ENCODE peak calls at places on chromosomes 7 and 10, in nine cellular contexts. G is T-helper 2 cell; H is NCI-H1436 treated with DMSO at 0.1 percent for 48 hours; J is stromal cell of bone marrow; N is GM10248; S is upper lobe of right lung; W is AG09319; U is activated CD4-positive, CD25-positive, alpha-beta regulatory T cell; B is WERI-Rb-1. I is an unnamed sample.

GRCh38 chr7:2637505-2638223 is 5.9 kb downstream of the TTYH3 start:
- DNase-seq in G (no peak), H (no peak), J (no peak), N (peak), S (peak), W (no peak), U (no peak), B (no peak), I (no peak)

GRCh38 chr7:87935373-87935706 is 1.3 kb downstream of the ADAM22 start:
- DNase-seq in G (no peak), H (no peak), J (no peak), N (no peak), S (no peak), W (no peak), U (no peak), B (no peak), I (no peak)

GRCh38 chr10:43206391-43207235 is 60.3 kb downstream of the RASGEF1A start:
- DNase-seq in G (no peak), H (no peak), J (no peak), N (no peak), S (peak), W (no peak), U (no peak), B (peak), I (peak)

GRCh38 chr7:78939669-78940068 is 513.8 kb downstream of the MAGI2 start:
- DNase-seq in G (no peak), H (no peak), J (no peak), N (no peak), S (no peak), W (no peak), U (no peak), B (no peak), I (no peak)

GRCh38 chr7:47288060-47288459 is 293.9 kb downstream of the TNS3 start:
- DNase-seq in G (no peak), H (no peak), J (no peak), N (no peak), S (no peak), W (no peak), U (no peak), B (no peak), I (no peak)

GRCh38 chr10:116740971-116741370 is 1.4 kb downstream of the HSPA12A start:
- DNase-seq in G (no peak), H (no peak), J (no peak), N (no peak), S (no peak), W (no peak), U (no peak), B (no peak), I (no peak)

GRCh38 chr7:52184006-52184703 is 851.3 kb upstream of the POM121L12 start:
- DNase-seq in G (no peak), H (no peak), J (no peak), N (no peak), S (no peak), W (no peak), U (no peak), B (no peak), I (no peak)

GRCh38 chr7:132239422-132239994 is 336.8 kb downstream of the PLXNA4 start:
- DNase-seq in G (no peak), H (no peak), J (no peak), N (no peak), S (no peak), W (no peak), U (no peak), B (no peak), I (no peak)

GRCh38 chr7:87003872-87004798 is 55.3 kb downstream of the ELAPOR2 start:
- DNase-seq in G (no peak), H (no peak), J (no peak), N (no peak), S (no peak), W (no peak), U (no peak), B (no peak), I (no peak)

GRCh38 chr7:55573526-55573925 is 1.2 kb upstream of the VOPP1 start:
- DNase-seq in G (no peak), H (no peak), J (no peak), N (no peak), S (no peak), W (no peak), U (no peak), B (no peak), I (no peak)

GRCh38 chr7:75631711-75632110 is 107.0 kb downstream of the HIP1 start:
- DNase-seq in G (no peak), H (no peak), J (no peak), N (no peak), S (no peak), W (no peak), U (no peak), B (no peak), I (no peak)

GRCh38 chr10:14185501-14186045 is 145.2 kb downstream of the FRMD4A start:
- DNase-seq in G (peak), H (no peak), J (peak), N (peak), S (no peak), W (no peak), U (peak), B (peak), I (peak)

GRCh38 chr10:103816431-103816830 is 38.9 kb downstream of the SH3PXD2A start:
- DNase-seq in G (no peak), H (no peak), J (no peak), N (no peak), S (no peak), W (no peak), U (no peak), B (no peak), I (no peak)

GRCh38 chr7:7585241-7585928 is 18.7 kb downstream of the MIOS start:
- DNase-seq in G (no peak), H (no peak), J (no peak), N (no peak), S (no peak), W (no peak), U (no peak), B (no peak), I (no peak)

GRCh38 chr10:4546500-4546899 is 279.5 kb upstream of the AKR1E2 start:
- DNase-seq in G (no peak), H (no peak), J (peak), N (no peak), S (no peak), W (no peak), U (no peak), B (no peak), I (peak)

GRCh38 chr10:74058658-74059057 is 60.7 kb downstream of the VCL start:
- DNase-seq in G (no peak), H (no peak), J (no peak), N (peak), S (no peak), W (no peak), U (no peak), B (peak), I (no peak)

GRCh38 chr10:81002382-81002781 is 464.7 kb downstream of the SH2D4B start:
- DNase-seq in G (no peak), H (no peak), J (no peak), N (no peak), S (no peak), W (no peak), U (no peak), B (no peak), I (no peak)

GRCh38 chr10:46555713-46556514 is 544 bp downstream of the GPRIN2 start:
- DNase-seq in G (no peak), H (no peak), J (no peak), N (no peak), S (peak), W (no peak), U (no peak), B (peak), I (peak)

GRCh38 chr10:57188846-57189245 is 827.8 kb upstream of the ZWINT start:
- DNase-seq in G (no peak), H (no peak), J (no peak), N (no peak), S (no peak), W (no peak), U (no peak), B (no peak), I (no peak)

GRCh38 chr7:106057962-106058901 is 53.9 kb downstream of the SYPL1 start:
- DNase-seq in G (no peak), H (no peak), J (no peak), N (peak), S (peak), W (no peak), U (no peak), B (peak), I (no peak)

GRCh38 chr10:70985824-70986336 is 97.5 kb upstream of the PCBD1 start:
- DNase-seq in G (no peak), H (peak), J (no peak), N (no peak), S (no peak), W (no peak), U (no peak), B (peak), I (no peak)

GRCh38 chr7:23343806-23344500 is 44.8 kb downstream of the MALSU1 start:
- DNase-seq in G (no peak), H (no peak), J (no peak), N (no peak), S (no peak), W (no peak), U (no peak), B (no peak), I (no peak)

GRCh38 chr7:152866125-152866524 is 106.6 kb downstream of the ACTR3B start:
- DNase-seq in G (no peak), H (no peak), J (peak), N (no peak), S (no peak), W (no peak), U (no peak), B (no peak), I (no peak)

GRCh38 chr7:6630007-6630849 is 6.9 kb upstream of the ZNF316 start:
- DNase-seq in G (no peak), H (no peak), J (no peak), N (no peak), S (no peak), W (no peak), U (no peak), B (no peak), I (no peak)

GRCh38 chr10:52740913-52741675 is 31.5 kb downstream of the MBL2 start:
- DNase-seq in G (no peak), H (no peak), J (no peak), N (peak), S (no peak), W (no peak), U (no peak), B (peak), I (peak)

GRCh38 chr10:75542902-75543301 is 111.5 kb downstream of the LRMDA start:
- DNase-seq in G (no peak), H (no peak), J (peak), N (no peak), S (no peak), W (peak), U (no peak), B (no peak), I (no peak)

GRCh38 chr7:32496052-32496813 is 944 bp downstream of the AVL9 start:
- DNase-seq in G (no peak), H (no peak), J (no peak), N (no peak), S (no peak), W (no peak), U (no peak), B (no peak), I (no peak)

GRCh38 chr7:73703985-73704639 is 15.4 kb downstream of the STX1A start:
- DNase-seq in G (no peak), H (no peak), J (no peak), N (peak), S (peak), W (no peak), U (peak), B (peak), I (peak)

GRCh38 chr7:124840435-124840834 is 74.8 kb upstream of the GPR37 start:
- DNase-seq in G (no peak), H (no peak), J (peak), N (no peak), S (no peak), W (no peak), U (no peak), B (no peak), I (no peak)

GRCh38 chr7:134431805-134432204 is 27.1 kb downstream of the AKR1B1 start:
- DNase-seq in G (no peak), H (no peak), J (no peak), N (no peak), S (no peak), W (no peak), U (no peak), B (no peak), I (no peak)

GRCh38 chr7:93894426-93894825 is 3.9 kb upstream of the TFPI2 start:
- DNase-seq in G (no peak), H (no peak), J (no peak), N (no peak), S (no peak), W (no peak), U (no peak), B (no peak), I (no peak)

I was measured in activated effector memory CD4-positive, alpha-beta T cell treated with anti-CD3 and anti-CD28 coated beads, Interleukin-2, amount 50 U/mL, for 16 hours.